ENCODE peak calls at places on chromosomes 5 and 9, in nine cellular contexts. E, P, B, A, C, F, U, I and V are unnamed samples. For H3K4me1, the result is how much of the 10 kb centered on the place peaks cover.

GRCh38 chr5:163350083-163350482 is 87.3 kb upstream of the CCNG1 start:
- DNase-seq in E (peak), P (no peak), B (no peak), A (peak), C (no peak), F (no peak), U (peak), I (no peak), V (peak)

GRCh38 chr9:130172858-130173461 is 756 bp downstream of the NCS1 start:
- DNase-seq in E (no peak), P (no peak), B (no peak), A (peak), C (no peak), F (no peak), U (peak), I (no peak), V (peak)

GRCh38 chr5:148342371-148343048 is 7.2 kb downstream of the SPINK9 start:
- DNase-seq in E (peak), P (no peak), B (no peak), A (no peak), C (no peak), F (no peak), U (no peak), I (no peak), V (no peak)

GRCh38 chr5:104843822-104844221 is 1281.2 kb upstream of the NUDT12 start:
- DNase-seq in E (no peak), P (no peak), B (no peak), A (no peak), C (no peak), F (no peak), U (no peak), I (no peak), V (no peak)

GRCh38 chr5:113612060-113612496 is 98.6 kb downstream of the YTHDC2 start:
- DNase-seq in E (peak), P (peak), B (peak), A (peak), C (no peak), F (peak), U (peak), I (peak), V (peak)

GRCh38 chr9:130927995-130928900 is 10.8 kb downstream of the FIBCD1 start:
- DNase-seq in E (peak), P (peak), B (no peak), A (peak), C (no peak), F (peak), U (peak), I (peak), V (peak)

GRCh38 chr9:128419061-128419925 is 1.4 kb upstream of the CERCAM start:
- DNase-seq in E (peak), P (peak), B (no peak), A (peak), C (no peak), F (no peak), U (peak), I (no peak), V (peak)

GRCh38 chr5:129951039-129951438 is 46.8 kb downstream of the CHSY3 start:
- DNase-seq in E (no peak), P (no peak), B (no peak), A (peak), C (no peak), F (no peak), U (no peak), I (no peak), V (no peak)

GRCh38 chr9:117927354-117927753 is 223.2 kb downstream of the TLR4 start:
- DNase-seq in E (no peak), P (no peak), B (peak), A (no peak), C (no peak), F (no peak), U (no peak), I (no peak), V (no peak)

GRCh38 chr5:172833372-172833690 is 720 bp upstream of the ERGIC1 start:
- DNase-seq in E (no peak), P (no peak), B (no peak), A (no peak), C (no peak), F (no peak), U (no peak), I (no peak), V (no peak)

GRCh38 chr5:10656176-10656830 is 92.4 kb downstream of the ANKRD33B start:
- DNase-seq in E (peak), P (peak), B (no peak), A (no peak), C (no peak), F (no peak), U (no peak), I (peak), V (no peak)

GRCh38 chr5:132065351-132065937 is 5.0 kb downstream of the IL3 start:
- DNase-seq in E (peak), P (peak), B (peak), A (peak), C (no peak), F (peak), U (peak), I (peak), V (peak)

GRCh38 chr5:27473300-27474053 is 435.1 kb upstream of the CDH9 start:
- DNase-seq in E (no peak), P (no peak), B (no peak), A (no peak), C (no peak), F (no peak), U (no peak), I (no peak), V (no peak)

GRCh38 chr5:1797109-1797800 is 2.4 kb downstream of the MRPL36 start:
- DNase-seq in E (no peak), P (no peak), B (no peak), A (no peak), C (no peak), F (no peak), U (no peak), I (no peak), V (peak)

GRCh38 chr5:166014256-166014655 is 2277.2 kb upstream of the WWC1 start:
- DNase-seq in E (no peak), P (no peak), B (no peak), A (no peak), C (no peak), F (no peak), U (no peak), I (no peak), V (no peak)

GRCh38 chr9:110526426-110526825 is 53.1 kb downstream of the SVEP1 start:
- DNase-seq in E (peak), P (peak), B (no peak), A (peak), C (no peak), F (no peak), U (no peak), I (peak), V (no peak)

GRCh38 chr9:8978334-8978733 is 1178.8 kb upstream of the DMAC1 start:
- DNase-seq in E (no peak), P (no peak), B (no peak), A (no peak), C (no peak), F (no peak), U (no peak), I (no peak), V (no peak)

GRCh38 chr5:72556351-72557146 is 49.3 kb upstream of the ZNF366 start:
- DNase-seq in E (peak), P (peak), B (peak), A (peak), C (no peak), F (no peak), U (peak), I (no peak), V (peak)

GRCh38 chr5:139682016-139682975 is 34.1 kb downstream of the CXXC5 start:
- DNase-seq in E (no peak), P (no peak), B (no peak), A (no peak), C (no peak), F (no peak), U (no peak), I (no peak), V (no peak)

GRCh38 chr5:180718810-180719453 is 20.9 kb downstream of the OR2Y1 start:
- DNase-seq in E (peak), P (peak), B (peak), A (peak), C (no peak), F (peak), U (peak), I (peak), V (peak)

GRCh38 chr9:15606667-15607472 is 54.0 kb downstream of the CCDC171 start:
- DNase-seq in E (peak), P (peak), B (peak), A (peak), C (no peak), F (peak), U (peak), I (peak), V (peak)

GRCh38 chr9:120710110-120710981 is 3.9 kb downstream of the MEGF9 start:
- DNase-seq in E (peak), P (peak), B (peak), A (peak), C (no peak), F (peak), U (no peak), I (peak), V (peak)

GRCh38 chr5:140840978-140841962 is at the start of gene PCDHA8:
- DNase-seq in E (peak), P (no peak), B (peak), A (no peak), C (no peak), F (peak), U (no peak), I (no peak), V (no peak)

GRCh38 chr5:142806769-142807377 is 36.7 kb downstream of the ARHGAP26 start:
- DNase-seq in E (no peak), P (no peak), B (no peak), A (no peak), C (no peak), F (no peak), U (no peak), I (no peak), V (no peak)

GRCh38 chr5:149597618-149598017 is 16.3 kb downstream of the ARHGEF37 start:
- DNase-seq in E (no peak), P (no peak), B (no peak), A (no peak), C (no peak), F (no peak), U (no peak), I (no peak), V (peak)

GRCh38 chr5:93151121-93151520 is 429.9 kb downstream of the NR2F1-AS1 start:
- DNase-seq in E (peak), P (peak), B (no peak), A (peak), C (no peak), F (no peak), U (no peak), I (peak), V (peak)

GRCh38 chr5:68266457-68266856 is 50.9 kb downstream of the PIK3R1 start:
- DNase-seq in E (no peak), P (no peak), B (no peak), A (no peak), C (no peak), F (no peak), U (no peak), I (no peak), V (no peak)

GRCh38 chr5:68265822-68266395 is 50.4 kb downstream of the PIK3R1 start:
- DNase-seq in E (no peak), P (peak), B (no peak), A (peak), C (no peak), F (no peak), U (no peak), I (no peak), V (peak)

GRCh38 chr5:68265347-68265746 is 49.8 kb downstream of the PIK3R1 start:
- DNase-seq in E (no peak), P (no peak), B (no peak), A (peak), C (no peak), F (no peak), U (no peak), I (no peak), V (no peak)

GRCh38 chr5:68268363-68269130 is 53.0 kb downstream of the PIK3R1 start:
- DNase-seq in E (no peak), P (no peak), B (no peak), A (no peak), C (no peak), F (no peak), U (no peak), I (peak), V (no peak)

GRCh38 chr5:68267044-68267443 is 51.5 kb downstream of the PIK3R1 start:
- DNase-seq in E (no peak), P (no peak), B (no peak), A (no peak), C (no peak), F (no peak), U (no peak), I (no peak), V (no peak)
- H3K4me2 ChIP-seq in E (no peak), P (no peak), B (no peak), A (peak), C (peak), F (no peak), U (peak), I (peak), V (no peak)

GRCh38 chr5:16431482-16431881 is 34.1 kb downstream of the ZNF622 start:
- DNase-seq in E (no peak), P (no peak), B (no peak), A (no peak), C (no peak), F (no peak), U (no peak), I (no peak), V (no peak)

GRCh38 chr5:16427572-16427971 is 38.0 kb downstream of the ZNF622 start:
- DNase-seq in E (no peak), P (no peak), B (no peak), A (no peak), C (no peak), F (no peak), U (no peak), I (no peak), V (no peak)

GRCh38 chr5:16430349-16431089 is 35.1 kb downstream of the ZNF622 start:
- DNase-seq in E (no peak), P (no peak), B (no peak), A (no peak), C (no peak), F (no peak), U (no peak), I (no peak), V (peak)

GRCh38 chr5:16428359-16428758 is 37.2 kb downstream of the ZNF622 start:
- DNase-seq in E (no peak), P (no peak), B (no peak), A (no peak), C (no peak), F (no peak), U (no peak), I (no peak), V (no peak)
- TF ChIP-seq CTCF in E (peak), P (no peak), B (no peak), A (no peak), C (peak), F (no peak), U (no peak), I (no peak), V (no peak)

DNA sequence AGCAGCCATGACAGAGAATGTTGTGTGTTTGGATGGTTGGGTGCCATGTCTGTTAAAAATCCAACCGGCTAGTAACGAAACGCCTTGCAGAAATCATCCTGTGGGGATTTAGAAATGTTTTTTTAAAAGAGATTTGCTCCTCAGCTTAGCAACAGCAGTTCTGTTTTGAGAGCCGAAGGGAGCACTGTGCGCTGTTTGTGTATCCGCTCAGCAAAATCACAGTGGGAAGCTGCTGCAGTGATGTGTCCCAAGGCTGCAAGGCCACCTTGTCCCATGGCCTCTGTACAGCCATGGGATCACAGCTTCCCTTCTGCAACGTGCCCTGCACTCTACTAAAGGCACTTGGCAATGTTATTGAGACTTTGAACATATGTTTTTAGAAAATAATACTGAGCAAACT is 40.9 kb downstream of the TRIO start:
- DNase-seq in E (no peak), P (no peak), B (no peak), A (no peak), C (no peak), F (no peak), U (no peak), I (no peak), V (no peak)
- H3K4me1 ChIP-seq in E (half or more), P (under half), B (under half), A (half or more), C (half or more), F (half or more), U (under half), I (half or more), V (half or more)

DNA sequence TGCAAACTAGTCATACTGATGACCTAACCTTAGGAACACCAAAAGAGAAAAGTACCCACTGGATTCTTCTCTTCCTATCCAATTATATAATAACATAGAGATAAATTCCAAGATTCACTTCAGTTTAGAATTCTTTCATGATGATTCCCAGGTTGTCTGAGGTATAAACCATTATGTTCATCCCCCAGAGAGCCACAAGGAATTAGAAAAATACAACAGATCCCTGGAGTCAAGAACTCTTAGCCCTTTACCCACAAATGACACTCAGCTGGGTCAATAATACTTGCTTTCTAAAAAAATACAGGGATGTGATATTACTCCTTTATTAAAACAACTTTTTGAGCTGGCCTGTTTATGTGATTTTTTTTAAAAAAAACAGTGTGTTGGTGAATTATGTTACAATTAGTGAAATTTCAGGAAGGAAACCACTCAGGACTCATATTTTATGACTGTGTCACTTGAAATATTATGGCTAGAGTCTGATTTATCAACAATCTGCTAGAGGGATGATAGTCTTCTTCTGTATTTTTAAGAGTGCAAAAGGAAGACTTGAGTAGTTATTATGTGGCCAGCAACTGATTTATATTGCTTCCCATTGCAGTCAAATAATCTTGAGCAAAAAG is 338.2 kb downstream of the NFIB start:
- DNase-seq in E (no peak), P (no peak), B (no peak), A (no peak), C (no peak), F (no peak), U (no peak), I (no peak), V (no peak)
- H3K4me2 ChIP-seq in E (no peak), P (no peak), B (no peak), A (no peak), C (no peak), F (no peak), U (no peak), I (no peak), V (no peak)

GRCh38 chr9:116907989-116908388 is 220.9 kb downstream of the TRIM32 start:
- DNase-seq in E (no peak), P (no peak), B (peak), A (no peak), C (no peak), F (no peak), U (no peak), I (no peak), V (no peak)

GRCh38 chr9:116905131-116905724 is 218.1 kb downstream of the TRIM32 start:
- DNase-seq in E (no peak), P (no peak), B (no peak), A (no peak), C (no peak), F (no peak), U (no peak), I (no peak), V (no peak)

GRCh38 chr9:116910201-116910600 is 223.1 kb downstream of the TRIM32 start:
- DNase-seq in E (peak), P (no peak), B (no peak), A (no peak), C (no peak), F (no peak), U (no peak), I (no peak), V (no peak)
- TF ChIP-seq CTCF in E (peak), P (peak), B (no peak), A (no peak), C (peak), F (no peak), U (no peak), I (peak), V (no peak)

DNA sequence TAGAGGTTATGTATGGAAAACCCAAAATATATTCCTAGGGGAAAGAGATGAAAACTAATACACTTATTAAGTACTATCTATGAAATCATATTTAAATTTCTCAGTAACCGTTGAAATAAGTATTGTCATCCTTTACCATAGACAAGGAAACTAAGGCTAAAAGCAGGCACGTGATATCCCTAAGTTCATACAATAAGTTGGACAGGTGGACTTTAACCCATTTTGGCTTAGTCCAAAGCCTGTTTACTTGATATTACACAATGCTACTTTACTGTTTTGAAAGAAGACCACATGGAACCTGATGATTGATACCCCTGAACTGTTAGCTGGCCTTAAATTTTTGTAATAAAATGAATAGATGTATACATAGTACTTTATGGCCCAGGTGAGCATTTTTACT is 3.5 kb downstream of the NFX1 start:
- DNase-seq in E (no peak), P (no peak), B (no peak), A (no peak), C (no peak), F (no peak), U (peak), I (no peak), V (no peak)
- H3K4me1 ChIP-seq in E (under half), P (under half), B (half or more), A (under half), C (under half), F (under half), U (under half), I (under half), V (under half)

GRCh38 chr9:125949247-125949646 is 202.1 kb downstream of the PBX3 start:
- DNase-seq in E (peak), P (no peak), B (no peak), A (no peak), C (no peak), F (no peak), U (no peak), I (peak), V (no peak)

GRCh38 chr9:125949721-125950465 is 202.7 kb downstream of the PBX3 start:
- DNase-seq in E (no peak), P (no peak), B (no peak), A (no peak), C (no peak), F (no peak), U (no peak), I (no peak), V (no peak)

GRCh38 chr9:125953314-125954019 is 206.3 kb downstream of the PBX3 start:
- DNase-seq in E (no peak), P (no peak), B (no peak), A (no peak), C (no peak), F (no peak), U (no peak), I (no peak), V (no peak)

GRCh38 chr9:125946397-125946796 is 199.2 kb downstream of the PBX3 start:
- DNase-seq in E (no peak), P (no peak), B (no peak), A (no peak), C (no peak), F (no peak), U (no peak), I (no peak), V (no peak)

GRCh38 chr9:125950880-125951471 is 203.8 kb downstream of the PBX3 start:
- DNase-seq in E (no peak), P (no peak), B (no peak), A (no peak), C (no peak), F (no peak), U (no peak), I (no peak), V (no peak)
- H3K4me2 ChIP-seq in E (no peak), P (no peak), B (no peak), A (no peak), C (no peak), F (no peak), U (no peak), I (no peak), V (no peak)

GRCh38 chr5:68215208-68215887 is at the start of gene PIK3R1:
- DNase-seq in E (peak), P (peak), B (peak), A (peak), C (no peak), F (peak), U (peak), I (peak), V (peak)
- TF ChIP-seq CTCF in E (no peak), P (peak), B (peak), A (peak), C (peak), F (peak), U (peak), I (peak), V (peak)

DNA sequence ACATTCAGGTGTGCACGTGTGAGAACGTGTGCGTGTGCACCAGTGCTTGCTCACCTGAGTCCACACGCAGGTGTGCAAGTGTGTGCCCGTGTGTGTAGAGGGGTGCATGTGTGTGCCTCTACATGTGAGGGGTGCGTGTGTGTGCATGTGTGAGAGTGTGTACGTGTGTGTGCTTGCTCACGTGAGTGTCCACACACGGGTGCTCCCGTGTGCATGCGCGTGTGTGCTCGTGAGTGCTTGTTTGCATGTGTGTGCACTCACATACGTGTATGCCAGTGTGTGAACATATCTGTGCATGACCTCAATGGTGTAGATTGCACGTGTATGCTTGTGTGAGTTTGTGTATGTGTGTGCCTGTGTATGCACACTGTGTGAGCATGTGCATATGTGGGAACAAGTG is 40.5 kb upstream of the NOTCH1 start:
- DNase-seq in E (no peak), P (no peak), B (no peak), A (no peak), C (no peak), F (no peak), U (no peak), I (no peak), V (no peak)
- H3K4me1 ChIP-seq in E (under half), P (under half), B (under half), A (under half), C (under half), F (under half), U (under half), I (under half), V (under half)